ENCODE peak calls at places on chromosomes 5 and 9, in five cellular contexts. W is SK-N-SH, P is HepG2, N is K562, Y is GM12878. S is an unnamed sample.

GRCh38 chr5:67152400-67152799 is 44.2 kb downstream of the CD180 start:
- DNase-seq in W (no peak), P (no peak), N (no peak), Y (no peak), S (no peak)

GRCh38 chr5:132764051-132764450 is 13.0 kb downstream of the SEPTIN8 start:
- DNase-seq in W (no peak), P (no peak), N (no peak), Y (no peak), S (no peak)

GRCh38 chr9:36940881-36941280 is 93.2 kb downstream of the PAX5 start:
- DNase-seq in W (no peak), P (no peak), N (no peak), Y (no peak), S (no peak)

GRCh38 chr9:132412089-132412488 is 2.1 kb downstream of the CFAP77 start:
- DNase-seq in W (peak; percentile 75), P (peak; percentile 10), N (peak; percentile 48), Y (no peak), S (peak; percentile 50)

GRCh38 chr5:140142246-140142645 is 16.5 kb downstream of the IGIP start:
- DNase-seq in W (no peak), P (no peak), N (no peak), Y (no peak), S (no peak)

GRCh38 chr9:3863686-3864085 is 337.9 kb upstream of the RFX3 start:
- DNase-seq in W (no peak), P (no peak), N (no peak), Y (no peak), S (no peak)

GRCh38 chr5:175591293-175591692 is 66.6 kb upstream of the HRH2 start:
- DNase-seq in W (no peak), P (no peak), N (no peak), Y (no peak), S (no peak)

GRCh38 chr9:96232539-96233241 is 69.3 kb downstream of the HSD17B3 start:
- DNase-seq in W (peak; percentile 70), P (peak; percentile 41), N (peak; percentile 32), Y (no peak), S (peak; percentile 67)

GRCh38 chr5:120479066-120479465 is 15.0 kb downstream of the PRR16 start:
- DNase-seq in W (no peak), P (no peak), N (no peak), Y (no peak), S (no peak)

GRCh38 chr5:10565785-10566506 is 2.1 kb downstream of the ANKRD33B start:
- DNase-seq in W (no peak), P (no peak), N (no peak), Y (no peak), S (no peak)

GRCh38 chr9:20620658-20621552 is 1.4 kb downstream of the MLLT3 start:
- DNase-seq in W (peak; percentile 63), P (no peak), N (no peak), Y (no peak), S (no peak)

GRCh38 chr9:96620155-96620514 is 492 bp upstream of the CDC14B start:
- DNase-seq in W (no peak), P (no peak), N (no peak), Y (no peak), S (no peak)

GRCh38 chr5:1500411-1501091 is 23.2 kb downstream of the LPCAT1 start:
- DNase-seq in W (no peak), P (no peak), N (no peak), Y (no peak), S (no peak)

GRCh38 chr9:89477811-89478583 is 19.9 kb downstream of the SEMA4D start:
- DNase-seq in W (no peak), P (no peak), N (no peak), Y (no peak), S (no peak)

GRCh38 chr5:123719004-123719403 is 207.0 kb downstream of the CSNK1G3 start:
- DNase-seq in W (no peak), P (no peak), N (no peak), Y (no peak), S (no peak)

GRCh38 chr5:176386491-176386890 is 1.9 kb downstream of the NOP16 start:
- DNase-seq in W (no peak), P (no peak), N (no peak), Y (no peak), S (no peak)

GRCh38 chr9:122133263-122133983 is 26.2 kb downstream of the NDUFA8 start:
- DNase-seq in W (no peak), P (no peak), N (no peak), Y (no peak), S (no peak)

GRCh38 chr5:179414459-179415215 is 69.4 kb upstream of the ADAMTS2 start:
- DNase-seq in W (peak; percentile 32), P (no peak), N (no peak), Y (no peak), S (no peak)

GRCh38 chr5:176438959-176439757 is 9.0 kb upstream of the FAF2 start:
- DNase-seq in W (no peak), P (peak; percentile 94), N (no peak), Y (no peak), S (no peak)

GRCh38 chr9:136881691-136882108 is 4.6 kb upstream of the TRAF2 start:
- DNase-seq in W (no peak), P (peak; percentile 52), N (no peak), Y (peak; percentile 40), S (no peak)

GRCh38 chr5:105702323-105702722 is 1968.4 kb downstream of the EFNA5 start:
- DNase-seq in W (no peak), P (no peak), N (no peak), Y (no peak), S (no peak)

GRCh38 chr9:96883922-96884321 is 29.6 kb upstream of the ZNF782 start:
- DNase-seq in W (no peak), P (no peak), N (no peak), Y (no peak), S (no peak)

GRCh38 chr9:121976751-121977150 is 116.4 kb downstream of the TTLL11 start:
- DNase-seq in W (no peak), P (no peak), N (no peak), Y (no peak), S (no peak)

GRCh38 chr9:129665008-129665771 is at the start of gene PRRX2:
- DNase-seq in W (peak; percentile 92), P (no peak), N (peak; percentile 69), Y (no peak), S (no peak)

GRCh38 chr5:124634820-124635323 is 111.6 kb downstream of the ZNF608 start:
- DNase-seq in W (peak; percentile 36), P (no peak), N (no peak), Y (no peak), S (no peak)

GRCh38 chr9:90340421-90340820 is 302.2 kb downstream of the DIRAS2 start:
- DNase-seq in W (no peak), P (no peak), N (no peak), Y (no peak), S (no peak)

GRCh38 chr9:18474778-18475177 is 825 bp downstream of the ADAMTSL1 start:
- DNase-seq in W (no peak), P (no peak), N (no peak), Y (no peak), S (no peak)

GRCh38 chr9:18472435-18472834 is 1.5 kb upstream of the ADAMTSL1 start:
- DNase-seq in W (no peak), P (no peak), N (no peak), Y (no peak), S (no peak)

GRCh38 chr9:18477121-18477705 is 3.3 kb downstream of the ADAMTSL1 start:
- DNase-seq in W (no peak), P (no peak), N (no peak), Y (no peak), S (no peak)

GRCh38 chr9:18472915-18473314 is 1.0 kb upstream of the ADAMTSL1 start:
- DNase-seq in W (no peak), P (no peak), N (no peak), Y (no peak), S (no peak)

GRCh38 chr9:18473551-18474279 is at the start of gene ADAMTSL1:
- DNase-seq in W (peak; percentile 61), P (no peak), N (no peak), Y (no peak), S (peak; percentile 54)
- TF ChIP-seq FOXM1 in W (no peak), P (no peak), N (no peak), Y (no peak), S (no peak)

DNA sequence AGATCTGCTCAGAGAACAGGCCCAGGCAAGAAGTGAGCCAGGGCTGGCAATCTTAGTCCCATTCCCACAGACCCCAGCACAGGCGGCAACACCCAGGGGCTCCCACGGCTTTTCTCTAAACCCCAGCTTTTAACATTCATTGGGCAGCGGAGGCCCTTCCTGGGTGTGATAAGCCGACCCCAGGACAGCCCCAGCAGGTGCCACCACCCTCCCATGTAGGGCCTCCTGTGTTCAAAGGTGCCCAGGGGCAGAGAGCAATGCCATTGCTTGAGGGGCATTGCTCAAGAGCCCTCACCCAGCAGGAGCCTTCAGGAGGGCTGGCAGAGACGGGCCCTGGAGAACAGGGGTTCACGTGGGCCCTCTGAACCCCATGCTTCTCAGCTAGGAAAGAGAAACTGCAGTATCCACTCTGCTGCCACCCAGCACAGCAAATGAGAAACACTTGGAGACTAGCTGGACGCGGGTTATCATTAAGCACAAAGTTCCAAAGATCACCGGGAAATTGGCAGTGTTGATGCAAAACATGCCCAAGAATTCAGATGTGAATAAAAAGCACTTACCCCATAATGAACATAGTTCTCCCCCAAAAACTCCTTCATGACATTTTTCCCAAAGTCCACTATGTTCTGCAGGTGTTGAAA is 13.9 kb downstream of the IPPK start:
- DNase-seq in W (no peak), P (no peak), N (no peak), Y (no peak), S (no peak)
- TF ChIP-seq FOXM1 in W (no peak), P (no peak), N (no peak), Y (no peak), S (no peak)

GRCh38 chr9:124282442-124283231 is 24.9 kb downstream of the NEK6 start:
- DNase-seq in W (no peak), P (peak; percentile 62), N (peak; percentile 73), Y (no peak), S (no peak)
- TF ChIP-seq FOXM1 in W (no peak), P (no peak), N (no peak), Y (no peak), S (no peak)

GRCh38 chr5:39073759-39074008 is 515 bp downstream of the RICTOR start:
- DNase-seq in W (no peak), P (no peak), N (no peak), Y (no peak), S (peak; percentile 49)
- TF ChIP-seq FOXM1 in W (no peak), P (no peak), N (no peak), Y (no peak), S (no peak)

GRCh38 chr5:172610643-172611042 is 30.4 kb upstream of the NEURL1B start:
- DNase-seq in W (no peak), P (no peak), N (no peak), Y (no peak), S (no peak)

GRCh38 chr5:172605466-172605865 is 35.6 kb upstream of the NEURL1B start:
- DNase-seq in W (no peak), P (no peak), N (no peak), Y (no peak), S (no peak)

GRCh38 chr5:172608773-172609172 is 32.3 kb upstream of the NEURL1B start:
- DNase-seq in W (no peak), P (no peak), N (no peak), Y (no peak), S (no peak)

GRCh38 chr5:172606156-172606785 is 34.8 kb upstream of the NEURL1B start:
- DNase-seq in W (no peak), P (no peak), N (no peak), Y (no peak), S (no peak)

GRCh38 chr5:172607213-172607793 is 33.8 kb upstream of the NEURL1B start:
- DNase-seq in W (no peak), P (no peak), N (no peak), Y (no peak), S (no peak)
- TF ChIP-seq FOXM1 in W (no peak), P (no peak), N (no peak), Y (no peak), S (no peak)